ENCODE peak calls at places on chromosomes 3 and 15, in eight cellular contexts. K, Y, R, H, C, U, A and P are unnamed samples.

GRCh38 chr15:25019434-25019833 is 64.6 kb downstream of the SNRPN start:
- DNase-seq in K (no peak), Y (no peak), R (no peak), H (no peak), C (no peak), U (no peak), A (no peak), P (no peak)

GRCh38 chr3:29605845-29606244 is 325.0 kb downstream of the RBMS3 start:
- DNase-seq in K (no peak), Y (no peak), R (no peak), H (no peak), C (no peak), U (no peak), A (peak), P (no peak)

GRCh38 chr15:95848126-95848525 is 482.4 kb upstream of the NR2F2 start:
- DNase-seq in K (no peak), Y (no peak), R (no peak), H (no peak), C (no peak), U (no peak), A (no peak), P (no peak)

GRCh38 chr3:101216710-101217457 is 103.5 kb downstream of the IMPG2 start:
- DNase-seq in K (no peak), Y (peak), R (no peak), H (peak), C (no peak), U (no peak), A (no peak), P (no peak)

GRCh38 chr3:108662141-108662738 is 72.7 kb downstream of the DZIP3 start:
- DNase-seq in K (no peak), Y (no peak), R (peak), H (no peak), C (no peak), U (peak), A (peak), P (peak)

GRCh38 chr3:135992072-135992471 is 26.5 kb downstream of the PPP2R3A start:
- DNase-seq in K (no peak), Y (no peak), R (no peak), H (no peak), C (no peak), U (no peak), A (peak), P (no peak)

GRCh38 chr3:14803101-14803980 is 15.4 kb upstream of the FGD5 start:
- DNase-seq in K (no peak), Y (no peak), R (no peak), H (peak), C (no peak), U (peak), A (peak), P (no peak)

GRCh38 chr3:12585181-12585580 is 28.3 kb downstream of the MKRN2 start:
- DNase-seq in K (no peak), Y (no peak), R (no peak), H (no peak), C (no peak), U (no peak), A (no peak), P (no peak)

GRCh38 chr15:40493089-40493840 is 22.5 kb downstream of the CHST14 start:
- DNase-seq in K (peak), Y (no peak), R (peak), H (no peak), C (peak), U (no peak), A (no peak), P (peak)

GRCh38 chr3:32004111-32004790 is 22.7 kb downstream of the ZNF860 start:
- DNase-seq in K (no peak), Y (no peak), R (no peak), H (no peak), C (no peak), U (no peak), A (peak), P (no peak)

GRCh38 chr3:156395961-156396700 is 158.8 kb downstream of the SSR3 start:
- DNase-seq in K (no peak), Y (no peak), R (no peak), H (no peak), C (no peak), U (no peak), A (no peak), P (no peak)

GRCh38 chr3:136381051-136381450 is 130.9 kb downstream of the PCCB start:
- DNase-seq in K (no peak), Y (no peak), R (no peak), H (no peak), C (no peak), U (no peak), A (peak), P (no peak)

GRCh38 chr3:169252535-169252934 is 411.0 kb downstream of the MECOM start:
- DNase-seq in K (no peak), Y (no peak), R (no peak), H (no peak), C (no peak), U (no peak), A (no peak), P (no peak)

GRCh38 chr15:85625856-85626255 is 168.9 kb downstream of the KLHL25 start:
- DNase-seq in K (no peak), Y (no peak), R (no peak), H (no peak), C (peak), U (no peak), A (peak), P (no peak)

GRCh38 chr3:66983101-66983500 is 15.0 kb upstream of the KBTBD8 start:
- DNase-seq in K (no peak), Y (no peak), R (no peak), H (no peak), C (no peak), U (no peak), A (no peak), P (no peak)

GRCh38 chr3:107450254-107450653 is 72.5 kb upstream of the BBX start:
- DNase-seq in K (no peak), Y (no peak), R (no peak), H (no peak), C (no peak), U (no peak), A (peak), P (no peak)

GRCh38 chr15:89472785-89473256 is 23.6 kb downstream of the RHCG start:
- DNase-seq in K (no peak), Y (no peak), R (no peak), H (no peak), C (peak), U (peak), A (peak), P (peak)

GRCh38 chr3:151593923-151594322 is 133.1 kb upstream of the IGSF10 start:
- DNase-seq in K (no peak), Y (no peak), R (no peak), H (no peak), C (no peak), U (no peak), A (peak), P (no peak)